ENCODE peak calls at places on chromosomes 2 and 18, in four cellular contexts. H, A, P and Y are unnamed samples.

GRCh38 chr18:6921571-6921970 is 192.1 kb downstream of the ARHGAP28 start:
- DNase-seq in H (no peak), A (no peak), P (no peak), Y (no peak)

GRCh38 chr2:126359494-126359893 is 296.5 kb upstream of the GYPC start:
- DNase-seq in H (no peak), A (no peak), P (no peak), Y (no peak)

GRCh38 chr2:210873631-210874030 is 317.2 kb downstream of the CPS1 start:
- DNase-seq in H (no peak), A (no peak), P (no peak), Y (no peak)

GRCh38 chr18:63148449-63149199 is 170.9 kb downstream of the BCL2 start:
- DNase-seq in H (no peak), A (no peak), P (no peak), Y (no peak)

GRCh38 chr2:27582695-27583389 is at the start of gene ZNF512:
- DNase-seq in H (peak; percentile 96), A (peak; percentile 74), P (peak; percentile 94), Y (peak; percentile 97)

GRCh38 chr2:156356006-156356764 is 23.7 kb upstream of the NR4A2 start:
- DNase-seq in H (no peak), A (no peak), P (peak; percentile 16), Y (no peak)

GRCh38 chr18:43805646-43806194 is 528.4 kb upstream of the SYT4 start:
- DNase-seq in H (no peak), A (no peak), P (no peak), Y (no peak)

GRCh38 chr18:68703326-68703725 is 11.6 kb downstream of the TMX3 start:
- DNase-seq in H (no peak), A (no peak), P (no peak), Y (no peak)

GRCh38 chr18:43870626-43871025 is 593.3 kb upstream of the SYT4 start:
- DNase-seq in H (no peak), A (no peak), P (no peak), Y (no peak)

GRCh38 chr18:44725300-44726096 is 44.8 kb downstream of the SETBP1 start:
- DNase-seq in H (no peak), A (no peak), P (peak; percentile 17), Y (peak; percentile 85)

DNA sequence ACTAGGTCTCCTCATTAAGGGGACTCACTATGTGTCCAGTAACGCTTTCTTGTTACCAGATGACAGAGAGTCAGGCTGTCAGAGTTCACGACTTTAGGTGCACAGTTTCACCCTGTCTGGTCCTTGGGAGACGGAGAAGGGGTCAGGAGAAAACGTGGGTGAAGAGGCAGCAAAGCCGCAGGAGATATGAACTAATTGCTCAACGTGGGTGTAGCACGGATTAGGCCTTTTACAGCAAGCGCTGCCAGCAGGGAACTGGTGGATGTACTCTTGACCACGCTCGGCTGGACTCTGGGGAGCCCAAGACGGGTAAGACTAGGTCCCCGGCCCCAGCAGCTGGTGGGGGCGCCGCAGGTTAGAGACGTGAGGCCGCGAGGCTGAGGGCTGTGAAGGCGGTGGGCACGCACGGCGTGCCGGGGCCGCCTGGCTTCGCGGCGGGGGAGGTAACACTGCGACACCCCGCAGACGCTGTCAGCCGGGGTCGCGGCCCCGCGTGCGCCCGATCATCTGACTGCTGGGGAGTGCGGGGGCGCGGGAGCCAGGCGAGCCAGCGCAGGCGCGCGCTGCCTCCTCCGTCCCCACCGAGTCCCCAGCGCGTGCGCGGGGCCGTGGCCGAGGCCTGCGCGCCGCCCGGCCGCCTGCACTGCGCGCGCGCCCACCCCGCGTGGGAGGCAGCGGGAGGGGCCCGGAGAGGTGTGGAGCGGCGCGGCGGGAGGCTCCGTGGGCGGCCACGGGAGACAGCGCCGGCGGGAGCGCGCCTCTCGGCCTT is at the start of gene CLIP4:
- DNase-seq in H (peak; percentile 77), A (peak; percentile 62), P (no peak), Y (peak; percentile 89)
- TF ChIP-seq POLR2AphosphoS5 in H (peak; percentile 17), A (no peak), P (no peak), Y (peak; percentile 39)

GRCh38 chr18:74278058-74278457 is 13.7 kb downstream of the CYB5A start:
- DNase-seq in H (no peak), A (no peak), P (no peak), Y (no peak)
- TF ChIP-seq POLR2AphosphoS5 in H (no peak), A (no peak), P (no peak), Y (no peak)

GRCh38 chr2:12192762-12193161 is 446.3 kb downstream of the LPIN1 start:
- DNase-seq in H (no peak), A (no peak), P (no peak), Y (no peak)
- TF ChIP-seq POLR2AphosphoS5 in H (no peak), A (no peak), P (no peak), Y (no peak)

DNA sequence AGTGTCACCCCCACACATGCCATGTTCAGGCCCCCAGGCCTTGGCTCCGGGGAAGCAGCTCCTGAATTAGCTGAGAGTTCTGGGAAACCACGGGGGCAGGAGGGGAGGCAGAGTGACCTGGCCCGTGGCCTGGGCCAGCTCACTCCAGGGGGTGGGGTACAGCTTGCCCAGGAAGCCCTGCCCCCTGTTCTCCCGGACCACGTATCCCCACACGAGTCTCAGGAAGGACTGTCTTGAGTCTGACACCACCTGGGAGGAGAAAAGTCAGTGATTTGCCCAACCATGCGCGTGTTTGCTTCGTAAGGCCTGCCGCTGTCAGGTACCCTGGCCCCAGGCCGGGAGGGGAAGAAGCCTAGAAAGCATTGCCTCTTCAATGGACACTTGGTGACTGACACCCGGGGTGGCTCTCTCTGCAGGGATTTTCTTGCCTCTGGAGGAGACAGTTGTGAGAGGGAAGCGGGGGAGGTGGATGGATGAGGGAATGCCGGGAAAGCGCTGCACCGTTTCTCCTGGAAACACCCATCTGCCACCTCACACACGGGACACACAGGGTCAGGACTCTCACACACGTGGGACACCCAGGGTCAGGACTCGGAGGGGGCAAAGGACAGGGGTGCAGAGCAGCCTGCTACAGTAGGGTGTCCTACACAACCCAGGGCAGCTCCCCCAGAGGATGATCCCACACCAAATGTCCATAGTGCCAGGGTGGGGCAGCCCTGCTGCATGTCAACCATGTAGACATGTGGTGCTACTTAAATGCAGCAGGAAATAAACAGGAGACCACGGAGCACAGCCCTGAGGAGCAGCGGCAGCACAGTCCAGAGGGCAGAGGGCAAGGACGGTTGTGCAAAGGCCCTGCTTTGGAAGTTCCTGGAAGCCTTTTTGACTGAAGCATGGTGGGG is 4.9 kb downstream of the RAMP1 start:
- DNase-seq in H (no peak), A (no peak), P (no peak), Y (peak; percentile 63)
- TF ChIP-seq POLR2AphosphoS5 in H (no peak), A (no peak), P (no peak), Y (no peak)

GRCh38 chr18:23203891-23204432 is 68.7 kb downstream of the CABLES1 start:
- DNase-seq in H (no peak), A (no peak), P (no peak), Y (no peak)

GRCh38 chr18:23200751-23201150 is 65.5 kb downstream of the CABLES1 start:
- DNase-seq in H (no peak), A (no peak), P (no peak), Y (no peak)

GRCh38 chr18:23198217-23198845 is 63.0 kb downstream of the CABLES1 start:
- DNase-seq in H (no peak), A (no peak), P (no peak), Y (no peak)

GRCh38 chr18:23204589-23205235 is 69.4 kb downstream of the CABLES1 start:
- DNase-seq in H (no peak), A (no peak), P (no peak), Y (no peak)

GRCh38 chr18:23201741-23202140 is 66.5 kb downstream of the CABLES1 start:
- DNase-seq in H (no peak), A (no peak), P (no peak), Y (no peak)
- TF ChIP-seq POLR2AphosphoS5 in H (no peak), A (no peak), P (no peak), Y (no peak)

GRCh38 chr2:216696751-216697560 is 1.6 kb upstream of the IGFBP5 start:
- DNase-seq in H (no peak), A (no peak), P (no peak), Y (no peak)
- TF ChIP-seq POLR2AphosphoS5 in H (no peak), A (no peak), P (no peak), Y (no peak)